ENCODE peak calls at places on chromosome 6, in nine cellular contexts. G is A549, J is Peyer's patch, N is tibial nerve, C is stomach, T is uterus, Q is ovary, X is adrenal gland, U is body of pancreas. K is an unnamed sample.

GRCh38 chr6:151403919-151404308 is 12.6 kb upstream of the ZBTB2 start:
- DNase-seq in G (no peak), J (no peak), N (no peak), C (no peak), T (no peak), Q (no peak), X (no peak), U (no peak), K (no peak)

GRCh38 chr6:91704531-91704930 is 1117.7 kb upstream of the MAP3K7 start:
- DNase-seq in G (no peak), J (no peak), N (no peak), C (no peak), T (no peak), Q (no peak), X (no peak), U (no peak), K (no peak)

GRCh38 chr6:40498148-40498547 is 89.0 kb downstream of the LRFN2 start:
- DNase-seq in G (no peak), J (no peak), N (no peak), C (no peak), T (no peak), Q (no peak), X (no peak), U (no peak), K (no peak)

GRCh38 chr6:30988209-30988825 is 4.8 kb downstream of the MUC21 start:
- DNase-seq in G (no peak), J (no peak), N (no peak), C (peak), T (no peak), Q (no peak), X (peak), U (no peak), K (no peak)

GRCh38 chr6:4909063-4909645 is 94.7 kb downstream of the RPP40 start:
- DNase-seq in G (no peak), J (no peak), N (no peak), C (no peak), T (no peak), Q (no peak), X (no peak), U (no peak), K (peak)

GRCh38 chr6:150600003-150600301 is 267 bp downstream of the PLEKHG1 start:
- DNase-seq in G (no peak), J (no peak), N (no peak), C (no peak), T (no peak), Q (no peak), X (no peak), U (no peak), K (no peak)

GRCh38 chr6:144922120-144922722 is 637.1 kb downstream of the UTRN start:
- DNase-seq in G (no peak), J (no peak), N (no peak), C (no peak), T (no peak), Q (no peak), X (no peak), U (no peak), K (no peak)

GRCh38 chr6:166764473-166765233 is 137.6 kb upstream of the RPS6KA2 start:
- DNase-seq in G (no peak), J (no peak), N (no peak), C (peak), T (no peak), Q (no peak), X (no peak), U (no peak), K (no peak)

GRCh38 chr6:29552512-29553051 is 7.0 kb downstream of the UBD start:
- DNase-seq in G (peak), J (no peak), N (peak), C (no peak), T (no peak), Q (no peak), X (no peak), U (no peak), K (peak)

GRCh38 chr6:112357801-112358200 is 10.7 kb downstream of the RFPL4B start:
- DNase-seq in G (peak), J (no peak), N (no peak), C (no peak), T (no peak), Q (no peak), X (no peak), U (no peak), K (peak)

GRCh38 chr6:80640176-80640575 is 533.7 kb downstream of the BCKDHB start:
- DNase-seq in G (no peak), J (no peak), N (no peak), C (no peak), T (no peak), Q (no peak), X (no peak), U (no peak), K (no peak)

GRCh38 chr6:134161036-134161435 is 108.6 kb upstream of the SLC2A12 start:
- DNase-seq in G (no peak), J (no peak), N (no peak), C (no peak), T (no peak), Q (no peak), X (no peak), U (no peak), K (no peak)

GRCh38 chr6:10138917-10139316 is 276.0 kb downstream of the TFAP2A start:
- DNase-seq in G (peak), J (no peak), N (no peak), C (no peak), T (no peak), Q (no peak), X (no peak), U (no peak), K (no peak)

GRCh38 chr6:144352310-144352709 is 67.2 kb downstream of the UTRN start:
- DNase-seq in G (no peak), J (no peak), N (no peak), C (no peak), T (no peak), Q (no peak), X (no peak), U (no peak), K (no peak)

GRCh38 chr6:89734526-89734925 is 85.1 kb downstream of the MDN1 start:
- DNase-seq in G (no peak), J (no peak), N (no peak), C (no peak), T (no peak), Q (no peak), X (peak), U (no peak), K (no peak)

GRCh38 chr6:158020811-158021210 is 39.1 kb downstream of the SYNJ2 start:
- DNase-seq in G (no peak), J (no peak), N (no peak), C (no peak), T (no peak), Q (no peak), X (no peak), U (no peak), K (no peak)

GRCh38 chr6:150046943-150047342 is 21.6 kb upstream of the RAET1L start:
- DNase-seq in G (no peak), J (no peak), N (no peak), C (no peak), T (no peak), Q (no peak), X (peak), U (no peak), K (no peak)

GRCh38 chr6:20061952-20062351 is 150.3 kb downstream of the MBOAT1 start:
- DNase-seq in G (no peak), J (no peak), N (no peak), C (no peak), T (no peak), Q (no peak), X (no peak), U (no peak), K (no peak)

GRCh38 chr6:169208011-169208410 is 45.6 kb downstream of the THBS2 start:
- DNase-seq in G (no peak), J (no peak), N (no peak), C (no peak), T (no peak), Q (no peak), X (no peak), U (no peak), K (no peak)

GRCh38 chr6:43185391-43185790 is 3.4 kb downstream of the CUL9 start:
- DNase-seq in G (no peak), J (no peak), N (no peak), C (no peak), T (no peak), Q (no peak), X (no peak), U (no peak), K (no peak)

GRCh38 chr6:91751496-91751895 is 1164.6 kb upstream of the MAP3K7 start:
- DNase-seq in G (no peak), J (no peak), N (no peak), C (no peak), T (no peak), Q (no peak), X (no peak), U (no peak), K (no peak)

GRCh38 chr6:52108128-52108527 is 20.7 kb upstream of the PKHD1 start:
- DNase-seq in G (no peak), J (no peak), N (no peak), C (no peak), T (no peak), Q (no peak), X (no peak), U (no peak), K (peak)

GRCh38 chr6:55756711-55757110 is 118.7 kb downstream of the BMP5 start:
- DNase-seq in G (no peak), J (no peak), N (no peak), C (no peak), T (no peak), Q (no peak), X (peak), U (no peak), K (no peak)

GRCh38 chr6:134020968-134021367 is 31.5 kb downstream of the SLC2A12 start:
- DNase-seq in G (no peak), J (no peak), N (no peak), C (no peak), T (no peak), Q (no peak), X (no peak), U (no peak), K (no peak)

GRCh38 chr6:112780498-112781096 is 433.5 kb downstream of the RFPL4B start:
- DNase-seq in G (peak), J (peak), N (peak), C (peak), T (peak), Q (peak), X (peak), U (peak), K (no peak)

GRCh38 chr6:474454-475185 is 83.1 kb downstream of the IRF4 start:
- DNase-seq in G (no peak), J (peak), N (peak), C (peak), T (no peak), Q (no peak), X (peak), U (peak), K (no peak)

GRCh38 chr6:431986-432385 is 40.4 kb downstream of the IRF4 start:
- DNase-seq in G (no peak), J (no peak), N (no peak), C (no peak), T (no peak), Q (no peak), X (no peak), U (no peak), K (no peak)

GRCh38 chr6:16729183-16729696 is 32.0 kb downstream of the ATXN1 start:
- DNase-seq in G (peak), J (no peak), N (no peak), C (no peak), T (no peak), Q (no peak), X (no peak), U (no peak), K (no peak)
- TF ChIP-seq POLR2A in G (no peak), J (no peak), N (no peak), C (no peak), T (no peak), Q (no peak), X (no peak), U (no peak), K (no peak)

DNA sequence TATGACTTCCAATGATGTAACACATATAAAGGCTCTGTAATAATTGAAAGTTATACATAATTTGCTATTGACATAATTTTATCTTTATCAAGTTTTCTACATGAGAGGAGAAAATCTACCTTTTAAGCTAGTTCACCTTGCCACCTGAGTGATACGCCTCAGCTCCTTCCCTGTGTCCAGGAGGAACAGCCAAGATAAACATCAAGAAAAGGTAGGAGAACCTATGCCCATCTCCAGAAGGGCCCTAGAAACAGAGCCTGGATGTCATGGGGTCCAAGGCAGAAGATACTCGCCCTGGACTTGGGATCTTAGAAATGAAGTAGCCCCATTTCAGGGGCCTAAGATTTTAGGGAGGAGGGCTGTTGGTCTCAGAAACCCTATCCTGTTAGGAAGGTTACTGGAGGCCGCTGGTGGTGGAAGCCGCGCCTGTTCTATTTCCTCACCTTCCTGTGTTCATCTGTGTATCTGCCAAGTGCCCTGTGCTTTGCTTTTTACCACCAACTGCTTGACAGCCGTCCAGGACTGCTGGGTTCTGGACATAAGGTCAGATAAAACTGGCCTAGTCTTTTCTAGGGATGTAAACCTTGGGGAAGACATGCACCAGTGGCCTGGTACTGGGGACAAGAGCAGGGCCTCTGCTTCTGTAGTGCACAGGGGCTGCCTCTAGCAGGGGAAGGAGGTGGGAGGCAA is 178.5 kb downstream of the ARID1B start:
- DNase-seq in G (no peak), J (no peak), N (peak), C (peak), T (no peak), Q (no peak), X (peak), U (peak), K (no peak)
- H3K27ac ChIP-seq in G (peak), J (no peak), N (peak), C (peak), T (peak), Q (no peak), X (no peak), U (peak), K (peak)

GRCh38 chr6:139142267-139142666 is 7.4 kb downstream of the HECA start:
- DNase-seq in G (no peak), J (no peak), N (no peak), C (no peak), T (no peak), Q (no peak), X (no peak), U (no peak), K (no peak)
- TF ChIP-seq POLR2A in G (no peak), J (no peak), N (no peak), C (no peak), T (no peak), Q (no peak), X (no peak), U (no peak), K (no peak)

GRCh38 chr6:116008470-116009229 is 52.0 kb downstream of the FRK start:
- DNase-seq in G (peak), J (no peak), N (no peak), C (no peak), T (no peak), Q (no peak), X (peak), U (no peak), K (no peak)
- H3K27ac ChIP-seq in G (peak), J (peak), N (no peak), C (no peak), T (peak), Q (no peak), X (peak), U (no peak), K (peak)